ENCODE peak calls at places on chromosomes 3 and 15, in five cellular contexts. M is LHCN-M2; H is central memory CD4-positive, alpha-beta T cell; D is heart right ventricle; L is mesendoderm. O is an unnamed sample.

GRCh38 chr3:42632146-42632545 is 21.4 kb upstream of the ZBTB47 start:
- DNase-seq in D (no peak), H (no peak), L (no peak), M (peak), O (no peak)

GRCh38 chr3:178474526-178474925 is 61.7 kb upstream of the KCNMB2 start:
- DNase-seq in M (no peak), H (no peak), D (no peak), L (no peak), O (no peak)

GRCh38 chr15:28998511-28998910 is 112.7 kb downstream of the APBA2 start:
- DNase-seq in H (no peak), M (no peak), D (no peak), L (no peak), O (no peak)

GRCh38 chr15:29115093-29115991 is 154.3 kb downstream of the NSMCE3 start:
- DNase-seq in L (peak), H (no peak), M (no peak), D (no peak), O (peak)

GRCh38 chr3:170076715-170077238 is 39.0 kb downstream of the GPR160 start:
- DNase-seq in H (no peak), D (no peak), L (no peak), M (peak), O (no peak)

GRCh38 chr3:25493786-25494185 is 65.7 kb downstream of the RARB start:
- DNase-seq in D (no peak), H (no peak), L (no peak), M (peak), O (no peak)

GRCh38 chr3:186096295-186096694 is 12.6 kb downstream of the ETV5 start:
- DNase-seq in H (no peak), L (peak), M (no peak), D (no peak), O (no peak)

GRCh38 chr3:12308517-12308916 is 19.6 kb downstream of the PPARG start:
- DNase-seq in H (no peak), M (peak), L (no peak), D (no peak), O (no peak)

GRCh38 chr3:107994181-107994580 is 96.7 kb downstream of the CD47 start:
- DNase-seq in L (no peak), M (no peak), D (no peak), H (no peak), O (no peak)

GRCh38 chr3:114756506-114757279 is 390.4 kb downstream of the ZBTB20 start:
- DNase-seq in H (no peak), D (no peak), M (peak), L (no peak), O (no peak)